ENCODE peak calls at places on chromosome 17, in seven cellular contexts. One of them, this sample, is unnamed.

GRCh38 chr17:8532021-8532420 is 96.3 kb downstream of the NDEL1 start:
- DNase-seq in GM12865: no peak
- DNase-seq in ascending aorta: no peak
- DNase-seq in tibial nerve: no peak
- DNase-seq in DND-41: no peak
- DNase-seq in cardiac fibroblast: peak
- DNase-seq in neural progenitor cell: no peak
- DNase-seq in this sample: peak

GRCh38 chr17:49914664-49915063 is 54.3 kb upstream of the DLX4 start:
- DNase-seq in cardiac fibroblast: no peak
- DNase-seq in DND-41: no peak
- DNase-seq in tibial nerve: no peak
- DNase-seq in GM12865: no peak
- DNase-seq in neural progenitor cell: no peak
- DNase-seq in ascending aorta: no peak
- DNase-seq in this sample: no peak

GRCh38 chr17:4463818-4464501 is 30.2 kb downstream of the SPNS3 start:
- DNase-seq in ascending aorta: no peak
- DNase-seq in DND-41: no peak
- DNase-seq in neural progenitor cell: no peak
- DNase-seq in cardiac fibroblast: no peak
- DNase-seq in GM12865: no peak
- DNase-seq in tibial nerve: no peak
- DNase-seq in this sample: no peak

GRCh38 chr17:14359251-14359939 is 58.5 kb downstream of the HS3ST3B1 start:
- DNase-seq in cardiac fibroblast: no peak
- DNase-seq in ascending aorta: no peak
- DNase-seq in tibial nerve: no peak
- DNase-seq in DND-41: peak
- DNase-seq in GM12865: peak
- DNase-seq in neural progenitor cell: no peak
- DNase-seq in this sample: no peak

GRCh38 chr17:75876938-75877751 is 1.2 kb downstream of the TRIM47 start:
- DNase-seq in neural progenitor cell: peak
- DNase-seq in tibial nerve: peak
- DNase-seq in ascending aorta: peak
- DNase-seq in DND-41: no peak
- DNase-seq in GM12865: no peak
- DNase-seq in cardiac fibroblast: peak
- DNase-seq in this sample: peak

GRCh38 chr17:78787444-78787843 is 5.4 kb upstream of the CYTH1 start:
- DNase-seq in DND-41: no peak
- DNase-seq in ascending aorta: no peak
- DNase-seq in GM12865: peak
- DNase-seq in cardiac fibroblast: no peak
- DNase-seq in neural progenitor cell: no peak
- DNase-seq in tibial nerve: no peak
- DNase-seq in this sample: peak

GRCh38 chr17:45248132-45248936 is 13.6 kb downstream of the SPATA32 start:
- DNase-seq in GM12865: peak
- DNase-seq in neural progenitor cell: peak
- DNase-seq in tibial nerve: no peak
- DNase-seq in DND-41: peak
- DNase-seq in cardiac fibroblast: no peak
- DNase-seq in ascending aorta: no peak
- DNase-seq in this sample: peak

GRCh38 chr17:16287563-16288027 is 65.7 kb downstream of the CENPV start:
- DNase-seq in tibial nerve: no peak
- DNase-seq in GM12865: peak
- DNase-seq in DND-41: no peak
- DNase-seq in ascending aorta: no peak
- DNase-seq in cardiac fibroblast: peak
- DNase-seq in neural progenitor cell: no peak
- DNase-seq in this sample: no peak

GRCh38 chr17:49363251-49363650 is 1.2 kb upstream of the ZNF652 start:
- DNase-seq in GM12865: no peak
- DNase-seq in tibial nerve: no peak
- DNase-seq in cardiac fibroblast: no peak
- DNase-seq in neural progenitor cell: no peak
- DNase-seq in ascending aorta: no peak
- DNase-seq in DND-41: no peak
- DNase-seq in this sample: no peak

GRCh38 chr17:33233855-33234228 is 59.3 kb downstream of the ASIC2 start:
- DNase-seq in ascending aorta: no peak
- DNase-seq in GM12865: peak
- DNase-seq in neural progenitor cell: no peak
- DNase-seq in DND-41: no peak
- DNase-seq in tibial nerve: no peak
- DNase-seq in cardiac fibroblast: no peak
- DNase-seq in this sample: no peak

GRCh38 chr17:6710317-6710716 is 2.9 kb downstream of the SLC13A5 start:
- DNase-seq in DND-41: no peak
- DNase-seq in tibial nerve: no peak
- DNase-seq in cardiac fibroblast: no peak
- DNase-seq in ascending aorta: no peak
- DNase-seq in neural progenitor cell: no peak
- DNase-seq in GM12865: no peak
- DNase-seq in this sample: no peak

GRCh38 chr17:39164675-39165143 is 1.3 kb downstream of the ARL5C start:
- DNase-seq in ascending aorta: peak
- DNase-seq in cardiac fibroblast: peak
- DNase-seq in neural progenitor cell: peak
- DNase-seq in GM12865: peak
- DNase-seq in tibial nerve: peak
- DNase-seq in DND-41: peak
- DNase-seq in this sample: peak

GRCh38 chr17:76314392-76315227 is 6.5 kb upstream of the QRICH2 start:
- DNase-seq in DND-41: no peak
- DNase-seq in cardiac fibroblast: peak
- DNase-seq in tibial nerve: no peak
- DNase-seq in ascending aorta: no peak
- DNase-seq in GM12865: no peak
- DNase-seq in neural progenitor cell: no peak
- DNase-seq in this sample: no peak

GRCh38 chr17:49210158-49211029 is at the start of the genes ABI3 and GNGT2:
- DNase-seq in neural progenitor cell: no peak
- DNase-seq in GM12865: peak
- DNase-seq in cardiac fibroblast: peak
- DNase-seq in ascending aorta: no peak
- DNase-seq in tibial nerve: no peak
- DNase-seq in DND-41: peak
- DNase-seq in this sample: no peak

GRCh38 chr17:8109669-8110455 is 8.5 kb downstream of the ALOXE3 start:
- DNase-seq in DND-41: peak
- DNase-seq in ascending aorta: no peak
- DNase-seq in GM12865: peak
- DNase-seq in tibial nerve: no peak
- DNase-seq in neural progenitor cell: peak
- DNase-seq in cardiac fibroblast: peak
- DNase-seq in this sample: peak

GRCh38 chr17:61398721-61399130 is 917 bp upstream of the TBX2 start:
- DNase-seq in tibial nerve: no peak
- DNase-seq in cardiac fibroblast: peak
- DNase-seq in ascending aorta: no peak
- DNase-seq in GM12865: no peak
- DNase-seq in DND-41: no peak
- DNase-seq in neural progenitor cell: peak
- DNase-seq in this sample: no peak

GRCh38 chr17:35766903-35767510 is 6.3 kb downstream of the C17orf50 start:
- DNase-seq in GM12865: peak
- DNase-seq in DND-41: peak
- DNase-seq in ascending aorta: no peak
- DNase-seq in tibial nerve: no peak
- DNase-seq in cardiac fibroblast: peak
- DNase-seq in neural progenitor cell: no peak
- DNase-seq in this sample: peak

GRCh38 chr17:51673066-51673465 is 412.7 kb downstream of the UTP18 start:
- DNase-seq in ascending aorta: no peak
- DNase-seq in DND-41: no peak
- DNase-seq in tibial nerve: no peak
- DNase-seq in cardiac fibroblast: no peak
- DNase-seq in neural progenitor cell: no peak
- DNase-seq in GM12865: no peak
- DNase-seq in this sample: peak

GRCh38 chr17:69723741-69724140 is 309.2 kb downstream of the MAP2K6 start:
- DNase-seq in tibial nerve: no peak
- DNase-seq in cardiac fibroblast: peak
- DNase-seq in GM12865: no peak
- DNase-seq in DND-41: no peak
- DNase-seq in neural progenitor cell: peak
- DNase-seq in ascending aorta: no peak
- DNase-seq in this sample: peak

GRCh38 chr17:15273141-15273793 is 8.1 kb upstream of the PMP22 start:
- DNase-seq in cardiac fibroblast: peak
- DNase-seq in ascending aorta: no peak
- DNase-seq in neural progenitor cell: no peak
- DNase-seq in DND-41: no peak
- DNase-seq in tibial nerve: no peak
- DNase-seq in GM12865: no peak
- DNase-seq in this sample: no peak

GRCh38 chr17:55487727-55488436 is 23.4 kb downstream of the SMIM36 start:
- DNase-seq in neural progenitor cell: no peak
- DNase-seq in tibial nerve: no peak
- DNase-seq in cardiac fibroblast: peak
- DNase-seq in GM12865: no peak
- DNase-seq in ascending aorta: no peak
- DNase-seq in DND-41: no peak
- DNase-seq in this sample: peak

GRCh38 chr17:68424861-68425260 is 32.4 kb downstream of the WIPI1 start:
- DNase-seq in cardiac fibroblast: no peak
- DNase-seq in GM12865: no peak
- DNase-seq in tibial nerve: no peak
- DNase-seq in neural progenitor cell: peak
- DNase-seq in DND-41: no peak
- DNase-seq in ascending aorta: no peak
- DNase-seq in this sample: peak

GRCh38 chr17:43367588-43368242 is 31.1 kb upstream of the ARL4D start:
- DNase-seq in DND-41: peak
- DNase-seq in GM12865: peak
- DNase-seq in tibial nerve: no peak
- DNase-seq in cardiac fibroblast: peak
- DNase-seq in ascending aorta: no peak
- DNase-seq in neural progenitor cell: peak
- DNase-seq in this sample: peak

GRCh38 chr17:59845595-59846390 is 47.0 kb downstream of the TUBD1 start:
- DNase-seq in GM12865: peak
- DNase-seq in neural progenitor cell: no peak
- DNase-seq in cardiac fibroblast: peak
- DNase-seq in DND-41: no peak
- DNase-seq in tibial nerve: no peak
- DNase-seq in ascending aorta: no peak
- DNase-seq in this sample: peak
- H3K4me3 ChIP-seq in GM12865: peak
- H3K4me3 ChIP-seq in neural progenitor cell: no peak
- H3K4me3 ChIP-seq in cardiac fibroblast: no peak
- H3K4me3 ChIP-seq in DND-41: no peak
- H3K4me3 ChIP-seq in tibial nerve: no peak
- H3K4me3 ChIP-seq in ascending aorta: peak
- H3K4me3 ChIP-seq in this sample: peak

GRCh38 chr17:81528384-81528650 is 140 bp downstream of the FSCN2 start:
- DNase-seq in DND-41: no peak
- DNase-seq in cardiac fibroblast: no peak
- DNase-seq in GM12865: no peak
- DNase-seq in tibial nerve: no peak
- DNase-seq in ascending aorta: no peak
- DNase-seq in neural progenitor cell: no peak
- DNase-seq in this sample: no peak

GRCh38 chr17:81529437-81529803 is 1.2 kb downstream of the FSCN2 start:
- DNase-seq in GM12865: no peak
- DNase-seq in cardiac fibroblast: no peak
- DNase-seq in DND-41: no peak
- DNase-seq in neural progenitor cell: no peak
- DNase-seq in tibial nerve: no peak
- DNase-seq in ascending aorta: no peak
- DNase-seq in this sample: no peak

GRCh38 chr17:81526662-81527571 is 1.3 kb upstream of the FSCN2 start:
- DNase-seq in GM12865: no peak
- DNase-seq in neural progenitor cell: no peak
- DNase-seq in ascending aorta: no peak
- DNase-seq in DND-41: no peak
- DNase-seq in tibial nerve: no peak
- DNase-seq in cardiac fibroblast: no peak
- DNase-seq in this sample: no peak

GRCh38 chr17:81528651-81529436 is 667 bp downstream of the FSCN2 start:
- DNase-seq in tibial nerve: no peak
- DNase-seq in GM12865: no peak
- DNase-seq in DND-41: no peak
- DNase-seq in neural progenitor cell: no peak
- DNase-seq in ascending aorta: no peak
- DNase-seq in cardiac fibroblast: no peak
- DNase-seq in this sample: no peak

DNA sequence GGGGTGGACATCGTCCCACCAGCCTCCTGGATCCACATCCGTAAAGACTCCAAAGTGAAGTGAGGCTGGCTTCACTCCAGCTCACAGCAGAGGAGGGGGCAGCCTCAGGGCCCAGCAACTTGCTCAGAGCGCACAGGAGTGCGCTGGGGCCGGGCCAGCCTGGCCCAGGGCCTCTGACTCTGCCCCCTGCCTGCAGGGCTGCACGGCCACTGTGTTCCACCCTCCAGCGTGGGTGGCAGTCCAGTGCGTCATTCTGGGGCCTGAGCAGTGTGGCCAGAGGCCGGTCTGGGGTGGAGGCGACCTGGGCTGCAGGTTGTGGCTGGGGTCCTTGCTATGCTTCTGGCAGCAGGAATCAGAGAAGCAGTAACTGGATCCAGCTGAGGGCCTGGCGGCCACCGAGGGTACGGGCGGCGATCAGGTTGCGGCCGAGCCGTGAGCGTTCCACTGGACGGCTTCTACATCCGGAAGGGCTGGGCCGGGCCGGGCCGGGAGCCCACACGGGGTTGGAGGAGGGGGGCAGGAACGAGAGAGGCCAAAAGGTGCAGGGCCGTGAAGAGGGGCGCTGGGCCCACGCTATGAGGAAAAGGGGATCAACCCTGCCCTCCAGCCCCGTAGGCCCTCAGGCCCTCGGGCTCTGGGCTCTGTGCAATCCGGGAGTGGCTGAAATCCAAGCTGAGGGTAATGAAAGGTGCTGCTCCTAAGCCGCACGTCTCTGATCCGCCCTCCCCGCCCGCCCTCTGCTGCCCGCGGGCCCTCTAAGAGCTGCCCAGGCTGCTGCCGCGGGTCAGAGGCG is at the start of gene FSCN2:
- DNase-seq in tibial nerve: no peak
- DNase-seq in cardiac fibroblast: no peak
- DNase-seq in neural progenitor cell: no peak
- DNase-seq in ascending aorta: no peak
- DNase-seq in GM12865: no peak
- DNase-seq in DND-41: no peak
- DNase-seq in this sample: no peak
- TF ChIP-seq CTCF in tibial nerve: peak
- TF ChIP-seq CTCF in cardiac fibroblast: peak
- TF ChIP-seq CTCF in neural progenitor cell: no peak
- TF ChIP-seq CTCF in ascending aorta: peak
- TF ChIP-seq CTCF in GM12865: no peak
- TF ChIP-seq CTCF in DND-41: no peak
- TF ChIP-seq CTCF in this sample: no peak

GRCh38 chr17:47618416-47618815 is 31.3 kb upstream of the KPNB1 start:
- DNase-seq in neural progenitor cell: peak
- DNase-seq in tibial nerve: no peak
- DNase-seq in cardiac fibroblast: peak
- DNase-seq in GM12865: no peak
- DNase-seq in ascending aorta: no peak
- DNase-seq in DND-41: no peak
- DNase-seq in this sample: no peak
- H3K4me3 ChIP-seq in neural progenitor cell: no peak
- H3K4me3 ChIP-seq in tibial nerve: no peak
- H3K4me3 ChIP-seq in cardiac fibroblast: no peak
- H3K4me3 ChIP-seq in GM12865: no peak
- H3K4me3 ChIP-seq in ascending aorta: no peak
- H3K4me3 ChIP-seq in DND-41: no peak
- H3K4me3 ChIP-seq in this sample: no peak

GRCh38 chr17:83073389-83074063 is 5.9 kb upstream of the METRNL start:
- DNase-seq in cardiac fibroblast: peak
- DNase-seq in GM12865: no peak
- DNase-seq in neural progenitor cell: no peak
- DNase-seq in DND-41: no peak
- DNase-seq in tibial nerve: no peak
- DNase-seq in ascending aorta: no peak
- DNase-seq in this sample: peak
- TF ChIP-seq CTCF in cardiac fibroblast: no peak
- TF ChIP-seq CTCF in GM12865: no peak
- TF ChIP-seq CTCF in neural progenitor cell: no peak
- TF ChIP-seq CTCF in DND-41: no peak
- TF ChIP-seq CTCF in tibial nerve: no peak
- TF ChIP-seq CTCF in ascending aorta: no peak
- TF ChIP-seq CTCF in this sample: no peak